ENCODE peak calls at places on chromosomes 12 and 14, in six cellular contexts. W, K, C, S, G and B are unnamed samples. For H3K4me1, the result is how much of the 10 kb centered on the place peaks cover.

GRCh38 chr12:43599066-43599465 is 47.1 kb upstream of the ADAMTS20 start:
- DNase-seq in W (no peak), K (no peak), C (no peak), S (no peak), G (no peak), B (no peak)

GRCh38 chr14:71320734-71321555 is 413.7 kb downstream of the PCNX1 start:
- DNase-seq in W (peak), K (no peak), C (no peak), S (peak), G (peak), B (peak)

GRCh38 chr12:107025691-107026090 is 38.7 kb upstream of the MTERF2 start:
- DNase-seq in W (no peak), K (no peak), C (no peak), S (no peak), G (no peak), B (no peak)

GRCh38 chr12:91401190-91401589 is 218.6 kb upstream of the DCN start:
- DNase-seq in W (no peak), K (no peak), C (no peak), S (no peak), G (no peak), B (no peak)

GRCh38 chr12:44874981-44875416 is 1.1 kb downstream of the NELL2 start:
- DNase-seq in W (peak), K (no peak), C (peak), S (peak), G (no peak), B (no peak)

GRCh38 chr12:57817261-57817989 is 1.1 kb downstream of the AVIL start:
- DNase-seq in W (no peak), K (no peak), C (no peak), S (peak), G (no peak), B (peak)

GRCh38 chr14:52906141-52906601 is 44.7 kb downstream of the FERMT2 start:
- DNase-seq in W (peak), K (no peak), C (no peak), S (no peak), G (no peak), B (no peak)

GRCh38 chr12:111748195-111748803 is 18.4 kb upstream of the ALDH2 start:
- DNase-seq in W (peak), K (no peak), C (no peak), S (no peak), G (no peak), B (no peak)

GRCh38 chr14:50762001-50762930 is 68.7 kb downstream of the NIN start:
- DNase-seq in W (no peak), K (no peak), C (no peak), S (no peak), G (no peak), B (peak)

GRCh38 chr12:94091624-94092023 is 56.8 kb upstream of the PLXNC1 start:
- DNase-seq in W (no peak), K (no peak), C (no peak), S (no peak), G (no peak), B (no peak)

GRCh38 chr12:92295523-92295922 is 149.9 kb upstream of the BTG1 start:
- DNase-seq in W (no peak), K (no peak), C (no peak), S (no peak), G (no peak), B (no peak)

GRCh38 chr12:56874821-56875220 is 59.4 kb downstream of the SDR9C7 start:
- DNase-seq in W (no peak), K (no peak), C (peak), S (no peak), G (no peak), B (no peak)

GRCh38 chr14:23640524-23641141 is 4.5 kb downstream of the DHRS2 start:
- DNase-seq in W (no peak), K (no peak), C (no peak), S (no peak), G (no peak), B (no peak)

GRCh38 chr12:89918172-89918880 is 209.7 kb upstream of the ATP2B1 start:
- DNase-seq in W (no peak), K (no peak), C (no peak), S (no peak), G (no peak), B (no peak)

GRCh38 chr14:24299255-24300191 is at the start of the genes DHRS1 and NOP9:
- DNase-seq in W (peak), K (peak), C (no peak), S (peak), G (peak), B (peak)

GRCh38 chr14:68631058-68631690 is 161.7 kb downstream of the ZFP36L1 start:
- DNase-seq in W (no peak), K (no peak), C (no peak), S (no peak), G (no peak), B (no peak)

GRCh38 chr14:61701946-61702345 is 6.6 kb downstream of the HIF1A start:
- DNase-seq in W (no peak), K (no peak), C (no peak), S (no peak), G (no peak), B (no peak)

GRCh38 chr12:128818065-128819022 is 5.4 kb downstream of the SLC15A4 start:
- DNase-seq in W (no peak), K (no peak), C (no peak), S (no peak), G (peak), B (no peak)

GRCh38 chr12:65798903-65799302 is 25.4 kb upstream of the HMGA2 start:
- DNase-seq in W (no peak), K (no peak), C (no peak), S (no peak), G (no peak), B (peak)

GRCh38 chr14:41668346-41668745 is 61.7 kb downstream of the LRFN5 start:
- DNase-seq in W (no peak), K (no peak), C (no peak), S (no peak), G (no peak), B (no peak)

GRCh38 chr14:86333506-86333905 is 803.6 kb downstream of the FLRT2 start:
- DNase-seq in W (no peak), K (no peak), C (no peak), S (no peak), G (no peak), B (no peak)

GRCh38 chr14:33567736-33568124 is 383.1 kb downstream of the EGLN3 start:
- DNase-seq in W (peak), K (no peak), C (no peak), S (no peak), G (no peak), B (no peak)

DNA sequence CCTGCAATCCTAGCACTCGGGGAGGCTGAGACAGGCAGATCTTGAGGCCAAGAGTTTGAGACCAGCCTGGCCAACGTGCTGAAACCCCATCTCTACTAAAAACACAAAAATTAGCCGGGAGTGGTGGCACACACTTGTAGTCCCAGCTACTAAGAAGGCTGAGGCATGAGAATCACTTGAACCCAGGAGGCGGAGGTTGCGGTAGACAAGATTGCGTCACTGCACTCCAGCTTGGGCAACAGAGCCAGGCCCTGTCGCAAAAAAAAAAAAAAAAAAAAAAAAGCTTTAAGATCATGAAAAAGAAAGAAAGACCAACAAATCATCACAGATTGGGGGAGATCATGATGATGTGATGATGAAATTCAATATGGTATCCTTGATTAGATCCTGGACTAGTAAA is 30.6 kb downstream of the WDR89 start:
- DNase-seq in W (no peak), K (no peak), C (no peak), S (no peak), G (no peak), B (no peak)
- H3K4me1 ChIP-seq in W (under half), K (under half), C (under half), S (under half), G (under half), B (under half)

GRCh38 chr12:119322324-119322723 is 12.2 kb upstream of the CCDC60 start:
- DNase-seq in W (no peak), K (no peak), C (no peak), S (no peak), G (no peak), B (no peak)

GRCh38 chr12:119318811-119319210 is 15.7 kb upstream of the CCDC60 start:
- DNase-seq in W (no peak), K (no peak), C (no peak), S (no peak), G (no peak), B (no peak)

GRCh38 chr12:119326341-119326740 is 8.2 kb upstream of the CCDC60 start:
- DNase-seq in W (no peak), K (no peak), C (no peak), S (no peak), G (no peak), B (no peak)

GRCh38 chr12:119319638-119320037 is 14.9 kb upstream of the CCDC60 start:
- DNase-seq in W (no peak), K (no peak), C (no peak), S (no peak), G (no peak), B (no peak)

GRCh38 chr12:119320678-119321077 is 13.9 kb upstream of the CCDC60 start:
- DNase-seq in W (no peak), K (no peak), C (no peak), S (no peak), G (no peak), B (no peak)
- H3K4me1 ChIP-seq in W (under half), K (under half), C (under half), S (under half), G (under half), B (under half)

GRCh38 chr12:70648831-70649230 is 11.6 kb upstream of the PTPRB start:
- DNase-seq in W (peak), K (no peak), C (no peak), S (no peak), G (no peak), B (no peak)
- H3K4me1 ChIP-seq in W (half or more), K (under half), C (under half), S (under half), G (under half), B (half or more)

DNA sequence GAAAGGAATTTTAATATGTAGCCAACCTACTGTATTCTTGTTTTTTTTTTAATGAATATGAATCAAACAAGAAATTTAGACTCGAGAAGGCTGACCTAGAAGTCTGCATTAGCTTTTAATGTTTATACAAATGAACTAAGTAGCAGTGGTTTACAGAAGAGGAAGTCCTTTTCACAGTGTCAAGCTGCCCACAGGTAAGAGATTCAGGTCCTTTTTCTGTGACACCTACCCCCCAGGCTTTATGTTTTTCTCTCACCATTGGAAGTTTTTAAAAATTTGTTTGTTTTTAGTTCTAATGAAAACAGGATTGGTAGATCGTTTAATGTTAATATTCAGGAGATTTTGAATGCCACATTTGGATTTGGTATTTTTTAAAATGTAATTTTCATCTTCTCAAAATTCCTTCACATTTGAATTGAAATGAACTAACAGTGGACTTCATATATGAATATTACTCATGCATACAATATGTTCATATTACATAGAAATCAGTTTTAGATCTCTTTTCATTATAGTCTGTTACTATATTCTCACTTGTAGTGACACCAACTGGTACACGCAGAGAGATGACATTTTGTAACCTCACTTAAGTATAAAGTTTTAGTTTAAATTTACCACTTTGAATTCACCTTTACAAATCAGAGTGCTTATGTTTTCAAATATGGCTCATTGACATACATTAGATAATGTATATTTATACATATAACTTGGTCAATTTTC is 29.7 kb downstream of the ATF7IP start:
- DNase-seq in W (no peak), K (no peak), C (no peak), S (no peak), G (no peak), B (no peak)
- H3K4me1 ChIP-seq in W (under half), K (under half), C (under half), S (half or more), G (under half), B (under half)

DNA sequence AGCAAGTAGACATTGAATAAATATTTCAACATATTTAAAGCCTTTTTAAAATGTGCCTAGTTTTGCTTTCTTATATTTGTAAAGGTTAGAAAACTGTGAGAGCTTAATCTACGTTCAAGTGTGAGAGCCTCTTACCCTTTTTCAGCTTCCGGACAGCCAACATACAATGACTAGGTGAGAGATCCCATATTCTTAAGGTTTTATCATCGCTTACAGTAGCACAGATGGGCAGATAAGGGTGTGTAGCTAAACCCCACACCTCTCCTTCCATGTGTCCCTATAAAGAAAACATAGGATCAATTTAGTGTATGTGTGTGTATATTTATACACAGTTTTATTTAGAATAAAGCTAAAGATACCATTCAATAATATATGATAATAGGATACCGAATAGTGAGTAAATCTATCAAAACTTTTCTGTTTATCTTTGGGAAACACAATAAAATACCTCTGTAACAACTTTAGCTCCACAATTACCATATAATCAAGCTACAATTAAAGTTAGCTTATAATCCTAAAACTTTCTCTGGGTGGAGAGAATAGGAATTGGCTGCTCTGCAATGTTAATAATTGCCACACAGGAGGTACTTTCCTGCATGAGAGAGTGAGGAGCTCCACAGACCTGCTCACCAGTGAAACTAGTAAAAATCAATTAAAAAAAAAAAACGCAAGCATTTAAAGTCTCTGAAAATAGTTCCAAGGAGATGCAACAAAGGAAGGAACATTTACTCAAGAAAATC is 110.8 kb downstream of the EML5 start:
- DNase-seq in W (no peak), K (no peak), C (no peak), S (no peak), G (no peak), B (no peak)
- H3K4me1 ChIP-seq in W (under half), K (under half), C (under half), S (under half), G (under half), B (under half)

GRCh38 chr14:32009636-32010560 is 67.2 kb upstream of the ARHGAP5 start:
- DNase-seq in W (no peak), K (no peak), C (no peak), S (no peak), G (no peak), B (no peak)
- H3K4me1 ChIP-seq in W (under half), K (under half), C (under half), S (under half), G (under half), B (under half)

GRCh38 chr12:96210376-96211055 is 16.3 kb downstream of the ELK3 start:
- DNase-seq in W (peak), K (no peak), C (no peak), S (no peak), G (no peak), B (no peak)

GRCh38 chr12:96211989-96212388 is 17.8 kb downstream of the ELK3 start:
- DNase-seq in W (peak), K (no peak), C (no peak), S (no peak), G (no peak), B (no peak)

GRCh38 chr12:96208346-96208745 is 14.2 kb downstream of the ELK3 start:
- DNase-seq in W (peak), K (no peak), C (no peak), S (no peak), G (no peak), B (peak)

GRCh38 chr12:96206957-96207356 is 12.8 kb downstream of the ELK3 start:
- DNase-seq in W (no peak), K (no peak), C (no peak), S (no peak), G (no peak), B (no peak)

GRCh38 chr12:96208801-96209534 is 14.8 kb downstream of the ELK3 start:
- DNase-seq in W (peak), K (no peak), C (no peak), S (no peak), G (no peak), B (no peak)
- H3K4me1 ChIP-seq in W (half or more), K (under half), C (under half), S (under half), G (under half), B (under half)

GRCh38 chr12:54383041-54383609 is 1.4 kb downstream of the ZNF385A start:
- DNase-seq in W (peak), K (no peak), C (no peak), S (no peak), G (no peak), B (peak)
- H3K4me1 ChIP-seq in W (under half), K (under half), C (under half), S (under half), G (under half), B (under half)

GRCh38 chr14:95258156-95258555 is 61.6 kb downstream of the CLMN start:
- DNase-seq in W (no peak), K (no peak), C (no peak), S (no peak), G (no peak), B (no peak)
- H3K4me1 ChIP-seq in W (under half), K (under half), C (under half), S (under half), G (under half), B (under half)